ENCODE peak calls at places on chromosomes 3 and 15, in nine cellular contexts. H is endothelial cell; W is left ventricle myocardium superior; K is ascending aorta; B is activated gamma-delta T cell treated with anti-CD3 and anti-CD28 coated beads, Interleukin-2, amount 50 U/mL, for 16 hours; O is PC-9; M is effector CD4-positive, alpha-beta T cell; J is dermis blood vessel endothelial cell; T is fibroblast of mammary gland. Z is an unnamed sample.

GRCh38 chr3:46646700-46647099 is 34.4 kb downstream of the FAM240A start:
- DNase-seq in H (no peak), W (no peak), K (no peak), B (no peak), O (no peak), M (no peak), J (no peak), T (peak; percentile 88), Z (peak; percentile 64)

GRCh38 chr3:30682434-30683155 is 76.2 kb downstream of the TGFBR2 start:
- DNase-seq in H (no peak), W (no peak), K (no peak), B (no peak), O (no peak), M (no peak), J (no peak), T (no peak), Z (peak; percentile 55)

GRCh38 chr15:60945196-60945595 is 283.9 kb downstream of the RORA start:
- DNase-seq in H (no peak), W (peak; percentile 83), K (peak; percentile 90), B (no peak), O (no peak), M (no peak), J (peak; percentile 54), T (no peak), Z (no peak)

GRCh38 chr3:41318520-41318919 is 119.2 kb downstream of the CTNNB1 start:
- DNase-seq in H (no peak), W (no peak), K (no peak), B (no peak), O (peak; percentile 29), M (no peak), J (no peak), T (peak; percentile 71), Z (peak; percentile 52)

GRCh38 chr3:67489816-67490215 is 164.6 kb downstream of the SUCLG2 start:
- DNase-seq in H (no peak), W (no peak), K (no peak), B (no peak), O (no peak), M (no peak), J (no peak), T (no peak), Z (peak; percentile 82)

GRCh38 chr15:43514241-43515057 is 3.0 kb upstream of the MAP1A start:
- DNase-seq in H (no peak), W (peak; percentile 80), K (no peak), B (no peak), O (no peak), M (no peak), J (peak; percentile 46), T (peak; percentile 38), Z (peak; percentile 61)

GRCh38 chr3:45967724-45968123 is 24.5 kb downstream of the CXCR6 start:
- DNase-seq in H (no peak), W (peak; percentile 51), K (no peak), B (no peak), O (no peak), M (no peak), J (no peak), T (no peak), Z (no peak)

GRCh38 chr15:48631191-48631770 is 14.2 kb downstream of the FBN1 start:
- DNase-seq in H (no peak), W (no peak), K (no peak), B (no peak), O (no peak), M (no peak), J (peak; percentile 40), T (peak; percentile 59), Z (peak; percentile 56)

GRCh38 chr3:113728661-113729060 is 17.4 kb downstream of the NAA50 start:
- DNase-seq in H (no peak), W (no peak), K (no peak), B (no peak), O (no peak), M (no peak), J (no peak), T (no peak), Z (no peak)

GRCh38 chr15:100889359-100890058 is 9.9 kb downstream of the ALDH1A3 start:
- DNase-seq in H (no peak), W (peak; percentile 61), K (peak; percentile 78), B (no peak), O (peak; percentile 69), M (no peak), J (peak; percentile 92), T (peak; percentile 88), Z (peak; percentile 91)

GRCh38 chr15:89332446-89332845 is 2.2 kb downstream of the POLG start:
- DNase-seq in H (peak; percentile 47), W (no peak), K (no peak), B (no peak), O (no peak), M (no peak), J (peak; percentile 62), T (peak; percentile 30), Z (peak; percentile 28)

GRCh38 chr3:123708531-123708930 is 123.7 kb upstream of the HACD2 start:
- DNase-seq in H (no peak), W (no peak), K (peak; percentile 57), B (no peak), O (no peak), M (no peak), J (no peak), T (no peak), Z (no peak)

GRCh38 chr3:123193448-123194101 is 8.2 kb upstream of the SEC22A start:
- DNase-seq in H (no peak), W (no peak), K (no peak), B (no peak), O (no peak), M (no peak), J (no peak), T (no peak), Z (no peak)

GRCh38 chr15:81298606-81299005 is 25.3 kb downstream of the STARD5 start:
- DNase-seq in H (no peak), W (no peak), K (peak; percentile 59), B (no peak), O (no peak), M (no peak), J (no peak), T (no peak), Z (no peak)

GRCh38 chr15:91116379-91117067 is 16.5 kb downstream of the SV2B start:
- DNase-seq in H (no peak), W (no peak), K (no peak), B (no peak), O (no peak), M (no peak), J (peak; percentile 25), T (no peak), Z (no peak)

GRCh38 chr3:107432646-107433045 is 55.4 kb downstream of the CCDC54 start:
- DNase-seq in H (no peak), W (no peak), K (no peak), B (no peak), O (no peak), M (no peak), J (no peak), T (no peak), Z (no peak)

GRCh38 chr3:171954644-171955365 is 84.6 kb upstream of the FNDC3B start:
- DNase-seq in H (no peak), W (no peak), K (no peak), B (no peak), O (no peak), M (no peak), J (peak; percentile 92), T (no peak), Z (no peak)

GRCh38 chr15:101252836-101253235 is 988 bp upstream of the CHSY1 start:
- DNase-seq in H (no peak), W (no peak), K (no peak), B (no peak), O (no peak), M (no peak), J (no peak), T (no peak), Z (no peak)

GRCh38 chr15:77606142-77607034 is 26.3 kb downstream of the LINGO1 start:
- DNase-seq in H (no peak), W (no peak), K (no peak), B (no peak), O (no peak), M (no peak), J (peak; percentile 48), T (peak; percentile 51), Z (peak; percentile 60)

GRCh38 chr3:126621627-126622345 is 33.1 kb downstream of the TXNRD3 start:
- DNase-seq in H (no peak), W (no peak), K (no peak), B (no peak), O (no peak), M (no peak), J (peak; percentile 14), T (peak; percentile 32), Z (peak; percentile 88)

GRCh38 chr15:98070132-98070531 is 109.6 kb downstream of the ARRDC4 start:
- DNase-seq in H (no peak), W (no peak), K (no peak), B (no peak), O (no peak), M (no peak), J (no peak), T (no peak), Z (peak; percentile 94)

GRCh38 chr3:61358364-61358763 is 107.1 kb upstream of the FHIT start:
- DNase-seq in H (no peak), W (peak; percentile 80), K (peak; percentile 72), B (no peak), O (no peak), M (no peak), J (no peak), T (peak; percentile 4), Z (no peak)

GRCh38 chr3:42507252-42507651 is 4.8 kb downstream of the VIPR1 start:
- DNase-seq in H (no peak), W (no peak), K (peak; percentile 53), B (no peak), O (peak; percentile 75), M (no peak), J (no peak), T (no peak), Z (no peak)

GRCh38 chr15:63449711-63450110 is 54.7 kb upstream of the USP3 start:
- DNase-seq in H (no peak), W (no peak), K (no peak), B (no peak), O (no peak), M (no peak), J (no peak), T (no peak), Z (peak; percentile 72)

GRCh38 chr15:62165029-62165792 is at the start of gene C2CD4B:
- DNase-seq in H (peak; percentile 73), W (peak; percentile 72), K (no peak), B (no peak), O (peak; percentile 14), M (no peak), J (peak; percentile 95), T (no peak), Z (no peak)

GRCh38 chr15:45112592-45113379 is 1.2 kb downstream of the DUOX2 start:
- DNase-seq in H (peak; percentile 27), W (no peak), K (no peak), B (no peak), O (no peak), M (no peak), J (no peak), T (no peak), Z (no peak)

Z was measured in EH.